ENCODE peak calls at places on chromosomes 12 and 14, in five cellular contexts. Z, P, Q, N and K are unnamed samples.

GRCh38 chr12:95815635-95816212 is 25.2 kb upstream of the NTN4 start:
- DNase-seq in Z (peak), P (peak), Q (no peak), N (peak), K (peak)

GRCh38 chr12:67709367-67709954 is 60.9 kb downstream of the DYRK2 start:
- DNase-seq in Z (no peak), P (no peak), Q (no peak), N (no peak), K (no peak)

GRCh38 chr14:93160353-93160801 is 24.3 kb downstream of the MOAP1 start:
- DNase-seq in Z (peak), P (peak), Q (no peak), N (no peak), K (no peak)

GRCh38 chr12:67943295-67943892 is 45.9 kb upstream of the IFNG-AS1 start:
- DNase-seq in Z (peak), P (peak), Q (peak), N (peak), K (peak)

GRCh38 chr14:102508774-102509743 is 517 bp downstream of the ANKRD9 start:
- DNase-seq in Z (no peak), P (peak), Q (no peak), N (no peak), K (peak)

GRCh38 chr12:107396991-107397390 is 288.6 kb upstream of the PWP1 start:
- DNase-seq in Z (peak), P (no peak), Q (no peak), N (no peak), K (no peak)

GRCh38 chr14:48936352-48936751 is 649.8 kb downstream of the RPS29 start:
- DNase-seq in Z (no peak), P (no peak), Q (no peak), N (no peak), K (peak)

GRCh38 chr14:38238881-38239280 is 17.0 kb downstream of the CLEC14A start:
- DNase-seq in Z (no peak), P (no peak), Q (no peak), N (no peak), K (peak)

GRCh38 chr14:92931681-92932447 is 8.9 kb downstream of the CHGA start:
- DNase-seq in Z (no peak), P (no peak), Q (no peak), N (no peak), K (no peak)

GRCh38 chr12:12839886-12840285 is 26.7 kb downstream of the DDX47 start:
- DNase-seq in Z (peak), P (no peak), Q (no peak), N (no peak), K (peak)

GRCh38 chr12:70415987-70416386 is 49.9 kb downstream of the KCNMB4 start:
- DNase-seq in Z (no peak), P (no peak), Q (no peak), N (no peak), K (no peak)

GRCh38 chr14:77910506-77910905 is 110.6 kb downstream of the ADCK1 start:
- DNase-seq in Z (no peak), P (no peak), Q (no peak), N (peak), K (no peak)
- TF ChIP-seq MYC in Z (no peak), P (no peak), Q (no peak), N (no peak), K (no peak)

DNA sequence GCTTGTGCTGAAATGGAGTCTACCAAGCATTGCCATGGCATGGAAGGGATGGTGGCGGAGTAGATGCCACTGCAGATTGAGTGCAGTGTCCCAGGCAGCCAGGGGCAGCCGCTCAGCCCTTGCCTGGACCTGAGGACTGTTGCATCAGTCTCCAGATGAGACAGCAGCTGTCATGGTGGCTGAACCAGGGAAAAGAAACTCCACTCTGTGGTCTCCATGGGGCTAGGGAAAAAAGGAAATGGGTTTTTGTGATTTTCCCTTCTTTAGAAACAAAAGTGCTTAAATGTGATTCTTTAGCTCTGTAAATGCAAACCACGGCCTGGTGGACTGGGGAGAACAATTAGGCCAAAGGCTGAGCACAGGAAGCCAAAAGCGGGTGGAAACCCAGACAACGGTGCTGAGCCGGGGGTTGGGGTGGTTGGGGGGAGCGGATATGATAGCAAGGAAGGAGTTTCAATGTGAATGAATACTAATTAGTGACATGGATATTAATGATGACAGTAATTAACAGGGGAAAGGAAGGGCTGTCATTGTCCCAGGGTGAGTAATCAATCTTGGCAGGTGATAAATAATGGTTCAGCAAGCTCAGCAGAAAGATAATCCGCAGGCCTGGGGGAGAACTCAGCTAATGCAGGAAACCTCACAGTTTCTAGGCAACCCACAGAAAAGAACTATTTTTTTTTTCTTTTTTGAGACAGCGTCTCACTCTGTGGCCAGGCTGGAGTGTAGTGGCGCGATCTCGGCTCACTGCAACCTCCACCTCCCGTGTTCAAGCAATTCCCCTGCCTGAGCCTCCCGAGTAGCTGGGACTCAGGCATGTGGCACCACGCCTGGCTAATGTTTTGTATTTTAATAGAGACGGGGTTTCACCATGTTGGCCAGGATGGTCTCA is 442.6 kb downstream of the DPF3 start:
- DNase-seq in Z (no peak), P (no peak), Q (peak), N (no peak), K (no peak)
- H3K4me2 ChIP-seq in Z (no peak), P (peak), Q (peak), N (no peak), K (no peak)

DNA sequence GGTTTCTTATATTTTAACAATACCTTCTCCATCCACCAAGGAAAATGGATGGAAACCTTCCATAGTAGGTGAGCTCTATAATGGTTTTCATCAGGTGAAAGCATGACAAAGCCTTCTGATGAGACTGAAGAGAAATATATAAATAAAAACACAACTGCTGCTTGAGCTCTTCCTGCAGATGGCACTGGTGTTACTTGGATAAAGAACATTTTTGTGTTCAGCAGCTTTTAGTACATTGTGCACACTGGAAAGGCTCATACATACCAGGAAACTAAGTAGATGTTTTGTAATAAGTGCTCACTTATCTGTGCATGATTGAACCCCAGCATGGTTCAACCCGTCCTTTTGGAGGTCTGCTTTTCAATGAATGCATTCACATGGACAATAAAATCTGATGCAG is 357.3 kb upstream of the MIS18BP1 start:
- DNase-seq in Z (no peak), P (no peak), Q (no peak), N (no peak), K (peak)
- TF ChIP-seq CTCF in Z (no peak), P (no peak), Q (no peak), N (no peak), K (no peak)

DNA sequence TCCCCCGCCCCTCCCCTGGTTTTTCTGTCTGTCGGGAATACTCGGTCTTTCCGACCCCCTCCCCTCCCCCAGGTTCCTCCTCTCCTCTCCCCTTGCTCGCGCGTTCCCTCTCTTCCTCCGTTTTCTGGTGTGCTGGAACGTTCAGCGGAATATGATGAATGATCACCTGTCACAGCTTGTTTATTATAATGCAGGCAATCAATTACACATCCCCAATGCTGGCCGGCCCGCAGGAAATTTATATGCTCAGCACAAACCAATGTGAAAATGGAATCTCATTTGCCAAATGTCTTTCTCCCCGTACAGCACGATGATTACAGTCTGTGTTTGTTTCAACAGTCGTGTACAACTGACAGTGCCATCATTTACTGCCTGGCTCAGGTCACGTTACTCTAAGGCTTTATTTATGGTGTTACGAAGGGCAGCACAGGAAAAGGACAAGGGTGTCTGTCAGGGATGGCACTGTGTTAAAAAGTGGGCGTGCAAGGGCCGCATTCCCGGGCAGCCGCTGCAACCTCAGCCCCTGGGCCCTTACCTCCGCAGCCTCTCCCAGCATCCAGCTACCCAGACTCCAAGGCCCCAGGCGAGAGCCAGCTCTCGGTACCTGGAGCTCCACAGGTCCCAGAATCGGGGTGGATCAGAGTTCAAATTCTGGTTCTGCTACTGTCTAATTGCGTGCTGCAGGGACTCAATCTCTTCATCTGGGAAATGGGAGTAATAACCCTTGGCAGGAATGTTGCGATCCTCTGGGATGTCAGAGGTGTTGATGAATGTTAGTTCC is 24.6 kb upstream of the MAP1LC3B2 start:
- DNase-seq in Z (no peak), P (no peak), Q (no peak), N (no peak), K (peak)
- TF ChIP-seq MYC in Z (no peak), P (no peak), Q (no peak), N (no peak), K (no peak)

DNA sequence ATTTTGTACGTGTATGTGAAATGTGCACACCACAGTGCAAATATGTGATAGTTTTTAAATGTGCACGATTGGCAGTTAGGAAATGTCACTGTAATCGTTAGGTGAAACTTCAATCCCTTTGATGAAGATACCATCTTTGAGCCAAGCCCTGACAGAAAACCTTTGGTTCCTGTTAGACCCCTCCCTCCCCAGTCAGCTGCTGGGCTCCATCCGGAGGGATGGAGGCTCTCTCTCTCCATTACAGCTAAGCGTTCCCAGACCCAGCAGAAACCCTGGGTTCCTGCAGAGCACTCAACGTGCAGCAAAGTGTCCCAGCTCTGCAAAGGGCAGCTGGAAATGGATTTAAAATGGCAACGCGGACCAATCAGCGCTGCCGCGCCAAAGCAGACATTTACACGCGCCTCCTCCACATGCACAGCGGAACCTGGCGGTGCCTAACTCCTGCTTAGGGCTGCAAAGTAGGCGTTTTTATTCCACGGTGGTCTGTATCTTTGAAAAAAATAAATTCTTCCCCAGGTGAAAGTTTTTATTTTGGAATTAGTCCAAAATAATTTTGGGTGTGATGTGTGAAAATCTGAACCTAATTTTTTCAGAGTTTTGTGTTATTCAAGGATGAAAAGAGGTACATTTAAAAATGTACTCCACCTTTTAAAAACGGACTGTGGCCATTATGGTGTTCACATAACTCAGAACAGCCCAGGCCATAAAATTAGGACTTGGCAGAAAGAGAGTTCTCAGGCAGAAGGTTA is 1.4 kb upstream of the HMGA2 start:
- DNase-seq in Z (peak), P (no peak), Q (no peak), N (peak), K (peak)
- H3K4me2 ChIP-seq in Z (peak), P (no peak), Q (peak), N (peak), K (peak)

GRCh38 chr14:22047105-22047504 is 373.5 kb upstream of the OR4E1 start:
- DNase-seq in Z (no peak), P (peak), Q (no peak), N (peak), K (peak)
- TF ChIP-seq CTCF in Z (no peak), P (peak), Q (peak), N (peak), K (peak)

GRCh38 chr12:1573960-1574862 is 20.2 kb downstream of the FBXL14 start:
- DNase-seq in Z (no peak), P (no peak), Q (no peak), N (no peak), K (no peak)
- TF ChIP-seq MYC in Z (no peak), P (no peak), Q (no peak), N (no peak), K (no peak)

GRCh38 chr12:9943244-9943643 is 11.1 kb upstream of the CLEC2A start:
- DNase-seq in Z (no peak), P (no peak), Q (no peak), N (no peak), K (no peak)

GRCh38 chr12:9940370-9940769 is 8.2 kb upstream of the CLEC2A start:
- DNase-seq in Z (no peak), P (no peak), Q (no peak), N (no peak), K (peak)

GRCh38 chr12:9941838-9942237 is 9.7 kb upstream of the CLEC2A start:
- DNase-seq in Z (no peak), P (no peak), Q (no peak), N (no peak), K (no peak)

GRCh38 chr12:9947674-9948073 is 15.5 kb upstream of the CLEC2A start:
- DNase-seq in Z (no peak), P (no peak), Q (no peak), N (no peak), K (no peak)

DNA sequence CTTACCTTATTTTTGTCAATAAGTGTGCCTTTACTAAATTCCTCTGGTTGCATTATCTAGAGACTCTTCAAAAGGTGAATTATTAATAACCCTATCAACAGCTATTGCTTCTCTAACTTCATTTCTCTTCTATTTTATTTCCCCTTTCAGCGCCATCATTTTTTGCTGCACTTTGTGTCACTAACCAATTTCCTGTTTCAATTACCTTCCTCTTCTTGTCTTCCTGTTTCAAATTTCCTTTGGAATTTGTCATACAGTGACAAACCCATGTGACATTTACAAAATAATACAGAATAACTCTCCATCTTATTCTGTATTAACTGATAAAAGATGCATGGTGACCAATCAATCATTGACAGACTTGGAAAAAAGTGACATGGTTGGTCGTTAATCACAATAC is 12.2 kb upstream of the CLEC2A start:
- DNase-seq in Z (no peak), P (no peak), Q (no peak), N (no peak), K (no peak)
- H3K4me2 ChIP-seq in Z (no peak), P (no peak), Q (no peak), N (no peak), K (peak)

GRCh38 chr14:73640796-73641195 is 4.0 kb upstream of the DNAL1 start:
- DNase-seq in Z (no peak), P (no peak), Q (no peak), N (no peak), K (no peak)

GRCh38 chr14:73645248-73645610 is 443 bp downstream of the DNAL1 start:
- DNase-seq in Z (no peak), P (no peak), Q (no peak), N (no peak), K (no peak)

GRCh38 chr14:73644531-73645247 is at the start of gene DNAL1:
- DNase-seq in Z (peak), P (peak), Q (peak), N (peak), K (peak)
- TF ChIP-seq CTCF in Z (no peak), P (no peak), Q (no peak), N (no peak), K (no peak)